ENCODE peak calls at places on chromosomes 7 and 10, in eight cellular contexts. D, H, I, A, W, N, G and P are unnamed samples.

GRCh38 chr10:113958631-113959382 is 84.9 kb upstream of the ADRB1 start:
- DNase-seq in D (no peak), H (peak), I (peak), A (peak), W (peak), N (peak), G (no peak), P (no peak)

GRCh38 chr7:83629117-83629880 is 19.6 kb downstream of the SEMA3E start:
- DNase-seq in D (no peak), H (no peak), I (peak), A (no peak), W (no peak), N (no peak), G (no peak), P (no peak)

GRCh38 chr7:37336259-37336658 is 112.4 kb downstream of the ELMO1 start:
- DNase-seq in D (no peak), H (peak), I (no peak), A (no peak), W (no peak), N (no peak), G (no peak), P (no peak)

GRCh38 chr10:73591935-73592699 is 975 bp upstream of the USP54 start:
- DNase-seq in D (no peak), H (peak), I (peak), A (peak), W (peak), N (peak), G (no peak), P (peak)

GRCh38 chr7:2044883-2045471 is 187.8 kb downstream of the MAD1L1 start:
- DNase-seq in D (no peak), H (no peak), I (no peak), A (no peak), W (no peak), N (no peak), G (no peak), P (no peak)

GRCh38 chr7:20745716-20746115 is 41.0 kb downstream of the SP8 start:
- DNase-seq in D (no peak), H (no peak), I (no peak), A (no peak), W (no peak), N (no peak), G (no peak), P (peak)

GRCh38 chr10:84354623-84355022 is 26.2 kb downstream of the CCSER2 start:
- DNase-seq in D (no peak), H (no peak), I (no peak), A (no peak), W (no peak), N (no peak), G (no peak), P (no peak)

GRCh38 chr7:108017776-108018151 is 14.8 kb upstream of the LAMB1 start:
- DNase-seq in D (no peak), H (no peak), I (no peak), A (no peak), W (no peak), N (no peak), G (no peak), P (no peak)

GRCh38 chr10:70188768-70189167 is 18.5 kb upstream of the SAR1A start:
- DNase-seq in D (no peak), H (peak), I (no peak), A (no peak), W (no peak), N (no peak), G (no peak), P (no peak)